ENCODE peak calls at places on chromosomes 4 and X, in ten cellular contexts. One of them, this sample, is unnamed.

GRCh38 chr4:182647901-182648300 is 269.3 kb downstream of the DCTD start:
- DNase-seq in B cell: no peak
- DNase-seq in AG04449: no peak
- DNase-seq in fibroblast of the aortic adventitia: no peak
- DNase-seq in IMR-90: no peak
- DNase-seq in neural crest cell: no peak
- DNase-seq in progenitor cell of endocrine pancreas: no peak
- DNase-seq in AG09319: no peak
- DNase-seq in CD8-positive, alpha-beta T cell: no peak
- DNase-seq in Calu3: no peak
- DNase-seq in this sample: no peak

GRCh38 chr4:124907881-124908280 is 195.3 kb upstream of the ANKRD50 start:
- DNase-seq in B cell: no peak
- DNase-seq in AG04449: peak
- DNase-seq in fibroblast of the aortic adventitia: peak
- DNase-seq in IMR-90: peak
- DNase-seq in neural crest cell: no peak
- DNase-seq in progenitor cell of endocrine pancreas: no peak
- DNase-seq in AG09319: no peak
- DNase-seq in CD8-positive, alpha-beta T cell: no peak
- DNase-seq in Calu3: no peak
- DNase-seq in this sample: no peak

GRCh38 chrX:107775000-107775733 is 420 bp downstream of the TSC22D3 start:
- DNase-seq in B cell: no peak
- DNase-seq in AG04449: no peak
- DNase-seq in fibroblast of the aortic adventitia: peak
- DNase-seq in IMR-90: no peak
- DNase-seq in neural crest cell: no peak
- DNase-seq in progenitor cell of endocrine pancreas: no peak
- DNase-seq in AG09319: no peak
- DNase-seq in CD8-positive, alpha-beta T cell: no peak
- DNase-seq in Calu3: no peak
- DNase-seq in this sample: no peak

GRCh38 chr4:106746451-106746850 is 289.7 kb downstream of the DKK2 start:
- DNase-seq in B cell: no peak
- DNase-seq in AG04449: peak
- DNase-seq in fibroblast of the aortic adventitia: no peak
- DNase-seq in IMR-90: no peak
- DNase-seq in neural crest cell: no peak
- DNase-seq in progenitor cell of endocrine pancreas: no peak
- DNase-seq in AG09319: no peak
- DNase-seq in CD8-positive, alpha-beta T cell: no peak
- DNase-seq in Calu3: no peak
- DNase-seq in this sample: no peak

GRCh38 chr4:73417342-73417741 is 13.3 kb downstream of the ALB start:
- DNase-seq in B cell: no peak
- DNase-seq in AG04449: no peak
- DNase-seq in fibroblast of the aortic adventitia: no peak
- DNase-seq in IMR-90: no peak
- DNase-seq in neural crest cell: no peak
- DNase-seq in progenitor cell of endocrine pancreas: no peak
- DNase-seq in AG09319: no peak
- DNase-seq in CD8-positive, alpha-beta T cell: no peak
- DNase-seq in Calu3: no peak
- DNase-seq in this sample: no peak

GRCh38 chr4:140149851-140150635 is 3.9 kb downstream of the MAML3 start:
- DNase-seq in B cell: peak
- DNase-seq in AG04449: no peak
- DNase-seq in fibroblast of the aortic adventitia: peak
- DNase-seq in IMR-90: peak
- DNase-seq in neural crest cell: peak
- DNase-seq in progenitor cell of endocrine pancreas: peak
- DNase-seq in AG09319: no peak
- DNase-seq in CD8-positive, alpha-beta T cell: peak
- DNase-seq in Calu3: peak
- DNase-seq in this sample: no peak

GRCh38 chrX:151397741-151398070 is 700 bp downstream of the VMA21 start:
- DNase-seq in B cell: peak
- DNase-seq in AG04449: no peak
- DNase-seq in fibroblast of the aortic adventitia: no peak
- DNase-seq in IMR-90: no peak
- DNase-seq in neural crest cell: no peak
- DNase-seq in progenitor cell of endocrine pancreas: no peak
- DNase-seq in AG09319: no peak
- DNase-seq in CD8-positive, alpha-beta T cell: no peak
- DNase-seq in Calu3: no peak
- DNase-seq in this sample: no peak

GRCh38 chr4:183563874-183564273 is 59.0 kb downstream of the ING2 start:
- DNase-seq in B cell: no peak
- DNase-seq in AG04449: no peak
- DNase-seq in fibroblast of the aortic adventitia: peak
- DNase-seq in IMR-90: peak
- DNase-seq in neural crest cell: no peak
- DNase-seq in progenitor cell of endocrine pancreas: no peak
- DNase-seq in AG09319: no peak
- DNase-seq in CD8-positive, alpha-beta T cell: no peak
- DNase-seq in Calu3: peak
- DNase-seq in this sample: no peak

GRCh38 chr4:124423160-124423559 is 289.4 kb downstream of the ANKRD50 start:
- DNase-seq in B cell: no peak
- DNase-seq in AG04449: no peak
- DNase-seq in fibroblast of the aortic adventitia: peak
- DNase-seq in IMR-90: peak
- DNase-seq in neural crest cell: no peak
- DNase-seq in progenitor cell of endocrine pancreas: no peak
- DNase-seq in AG09319: no peak
- DNase-seq in CD8-positive, alpha-beta T cell: no peak
- DNase-seq in Calu3: no peak
- DNase-seq in this sample: no peak

GRCh38 chrX:136735604-136736003 is 45.1 kb downstream of the ARHGEF6 start:
- DNase-seq in B cell: no peak
- DNase-seq in AG04449: no peak
- DNase-seq in fibroblast of the aortic adventitia: no peak
- DNase-seq in IMR-90: no peak
- DNase-seq in neural crest cell: no peak
- DNase-seq in progenitor cell of endocrine pancreas: no peak
- DNase-seq in AG09319: no peak
- DNase-seq in CD8-positive, alpha-beta T cell: no peak
- DNase-seq in Calu3: no peak
- DNase-seq in this sample: no peak

GRCh38 chr4:48033825-48034413 is 17.3 kb downstream of the NIPAL1 start:
- DNase-seq in B cell: peak
- DNase-seq in AG04449: no peak
- DNase-seq in fibroblast of the aortic adventitia: peak
- DNase-seq in IMR-90: peak
- DNase-seq in neural crest cell: peak
- DNase-seq in progenitor cell of endocrine pancreas: no peak
- DNase-seq in AG09319: no peak
- DNase-seq in CD8-positive, alpha-beta T cell: peak
- DNase-seq in Calu3: peak
- DNase-seq in this sample: no peak
- TF ChIP-seq CTCF in B cell: peak
- TF ChIP-seq CTCF in AG04449: peak
- TF ChIP-seq CTCF in fibroblast of the aortic adventitia: peak
- TF ChIP-seq CTCF in IMR-90: peak
- TF ChIP-seq CTCF in neural crest cell: peak
- TF ChIP-seq CTCF in progenitor cell of endocrine pancreas: peak
- TF ChIP-seq CTCF in AG09319: peak
- TF ChIP-seq CTCF in CD8-positive, alpha-beta T cell: peak
- TF ChIP-seq CTCF in Calu3: peak
- TF ChIP-seq CTCF in this sample: peak

DNA sequence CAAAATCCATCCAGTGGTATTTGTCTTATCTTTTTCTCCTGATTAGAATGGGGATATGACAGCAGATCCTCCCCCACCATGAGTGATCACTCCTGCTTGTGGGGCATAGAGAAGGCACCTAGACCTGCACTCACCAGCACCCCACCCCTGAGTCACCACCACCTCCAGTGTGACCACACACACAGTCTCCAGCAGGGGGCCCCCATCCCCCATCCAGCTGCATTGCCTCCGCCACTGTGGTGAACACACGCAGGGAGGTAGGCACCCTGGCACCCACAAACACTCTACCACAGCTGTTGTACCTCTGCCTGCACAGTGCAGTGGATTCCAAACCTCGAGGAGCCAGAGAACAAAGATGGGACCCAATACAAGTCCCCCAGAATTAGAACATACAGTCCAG is 9.0 kb upstream of the MAGEA8 start:
- DNase-seq in B cell: no peak
- DNase-seq in AG04449: no peak
- DNase-seq in fibroblast of the aortic adventitia: no peak
- DNase-seq in IMR-90: no peak
- DNase-seq in neural crest cell: no peak
- DNase-seq in progenitor cell of endocrine pancreas: no peak
- DNase-seq in AG09319: no peak
- DNase-seq in CD8-positive, alpha-beta T cell: peak
- DNase-seq in Calu3: peak
- DNase-seq in this sample: peak
- TF ChIP-seq CTCF in B cell: peak
- TF ChIP-seq CTCF in AG04449: peak
- TF ChIP-seq CTCF in fibroblast of the aortic adventitia: no peak
- TF ChIP-seq CTCF in IMR-90: peak
- TF ChIP-seq CTCF in neural crest cell: peak
- TF ChIP-seq CTCF in progenitor cell of endocrine pancreas: peak
- TF ChIP-seq CTCF in AG09319: no peak
- TF ChIP-seq CTCF in CD8-positive, alpha-beta T cell: no peak
- TF ChIP-seq CTCF in Calu3: peak
- TF ChIP-seq CTCF in this sample: peak

GRCh38 chr4:1962980-1963379 is 45.8 kb downstream of the NELFA start:
- DNase-seq in B cell: no peak
- DNase-seq in AG04449: no peak
- DNase-seq in fibroblast of the aortic adventitia: no peak
- DNase-seq in IMR-90: no peak
- DNase-seq in neural crest cell: no peak
- DNase-seq in progenitor cell of endocrine pancreas: no peak
- DNase-seq in AG09319: no peak
- DNase-seq in CD8-positive, alpha-beta T cell: no peak
- DNase-seq in Calu3: no peak
- DNase-seq in this sample: no peak

GRCh38 chr4:1964971-1965370 is 43.8 kb downstream of the NELFA start:
- DNase-seq in B cell: no peak
- DNase-seq in AG04449: no peak
- DNase-seq in fibroblast of the aortic adventitia: no peak
- DNase-seq in IMR-90: no peak
- DNase-seq in neural crest cell: no peak
- DNase-seq in progenitor cell of endocrine pancreas: no peak
- DNase-seq in AG09319: no peak
- DNase-seq in CD8-positive, alpha-beta T cell: no peak
- DNase-seq in Calu3: no peak
- DNase-seq in this sample: no peak

GRCh38 chr4:1967512-1968149 is 41.1 kb downstream of the NELFA start:
- DNase-seq in B cell: no peak
- DNase-seq in AG04449: no peak
- DNase-seq in fibroblast of the aortic adventitia: peak
- DNase-seq in IMR-90: peak
- DNase-seq in neural crest cell: no peak
- DNase-seq in progenitor cell of endocrine pancreas: no peak
- DNase-seq in AG09319: no peak
- DNase-seq in CD8-positive, alpha-beta T cell: no peak
- DNase-seq in Calu3: no peak
- DNase-seq in this sample: no peak

GRCh38 chr4:1961563-1961962 is 47.2 kb downstream of the NELFA start:
- DNase-seq in B cell: no peak
- DNase-seq in AG04449: no peak
- DNase-seq in fibroblast of the aortic adventitia: no peak
- DNase-seq in IMR-90: no peak
- DNase-seq in neural crest cell: no peak
- DNase-seq in progenitor cell of endocrine pancreas: no peak
- DNase-seq in AG09319: no peak
- DNase-seq in CD8-positive, alpha-beta T cell: no peak
- DNase-seq in Calu3: no peak
- DNase-seq in this sample: no peak

DNA sequence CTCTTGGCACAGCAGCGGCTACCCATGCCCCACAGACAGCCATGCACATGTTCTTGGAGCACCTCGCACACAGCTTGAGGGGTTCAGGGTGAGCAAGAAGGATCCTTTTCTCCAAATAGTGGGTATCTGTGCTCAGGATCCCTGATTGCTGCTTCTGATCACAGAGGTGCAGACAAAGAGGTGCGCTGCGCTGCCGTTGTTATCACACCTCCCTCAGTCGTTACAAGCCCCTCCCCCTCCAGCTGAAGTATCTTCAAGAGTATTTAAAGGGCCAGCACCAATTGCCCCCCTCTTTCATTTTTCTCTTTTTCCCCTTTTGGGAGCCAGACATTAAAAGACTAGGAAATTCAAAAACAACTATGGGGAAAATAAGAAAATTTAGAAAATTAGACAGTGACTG is 44.3 kb downstream of the NELFA start:
- DNase-seq in B cell: no peak
- DNase-seq in AG04449: no peak
- DNase-seq in fibroblast of the aortic adventitia: no peak
- DNase-seq in IMR-90: no peak
- DNase-seq in neural crest cell: no peak
- DNase-seq in progenitor cell of endocrine pancreas: no peak
- DNase-seq in AG09319: no peak
- DNase-seq in CD8-positive, alpha-beta T cell: no peak
- DNase-seq in Calu3: no peak
- DNase-seq in this sample: no peak
- TF ChIP-seq CTCF in B cell: no peak
- TF ChIP-seq CTCF in AG04449: no peak
- TF ChIP-seq CTCF in fibroblast of the aortic adventitia: no peak
- TF ChIP-seq CTCF in IMR-90: no peak
- TF ChIP-seq CTCF in neural crest cell: no peak
- TF ChIP-seq CTCF in progenitor cell of endocrine pancreas: no peak
- TF ChIP-seq CTCF in AG09319: no peak
- TF ChIP-seq CTCF in CD8-positive, alpha-beta T cell: no peak
- TF ChIP-seq CTCF in Calu3: no peak
- TF ChIP-seq CTCF in this sample: no peak

GRCh38 chrX:74230094-74230493 is 73.9 kb upstream of the ZCCHC13 start:
- DNase-seq in B cell: no peak
- DNase-seq in AG04449: no peak
- DNase-seq in fibroblast of the aortic adventitia: no peak
- DNase-seq in IMR-90: no peak
- DNase-seq in neural crest cell: no peak
- DNase-seq in progenitor cell of endocrine pancreas: no peak
- DNase-seq in AG09319: no peak
- DNase-seq in CD8-positive, alpha-beta T cell: no peak
- DNase-seq in Calu3: no peak
- DNase-seq in this sample: no peak

GRCh38 chrX:74231625-74232024 is 72.4 kb upstream of the ZCCHC13 start:
- DNase-seq in B cell: no peak
- DNase-seq in AG04449: no peak
- DNase-seq in fibroblast of the aortic adventitia: no peak
- DNase-seq in IMR-90: no peak
- DNase-seq in neural crest cell: no peak
- DNase-seq in progenitor cell of endocrine pancreas: no peak
- DNase-seq in AG09319: no peak
- DNase-seq in CD8-positive, alpha-beta T cell: no peak
- DNase-seq in Calu3: no peak
- DNase-seq in this sample: no peak

GRCh38 chrX:74238771-74239170 is 65.2 kb upstream of the ZCCHC13 start:
- DNase-seq in B cell: no peak
- DNase-seq in AG04449: no peak
- DNase-seq in fibroblast of the aortic adventitia: no peak
- DNase-seq in IMR-90: no peak
- DNase-seq in neural crest cell: no peak
- DNase-seq in progenitor cell of endocrine pancreas: no peak
- DNase-seq in AG09319: no peak
- DNase-seq in CD8-positive, alpha-beta T cell: no peak
- DNase-seq in Calu3: no peak
- DNase-seq in this sample: no peak

GRCh38 chrX:74232859-74233258 is 71.1 kb upstream of the ZCCHC13 start:
- DNase-seq in B cell: no peak
- DNase-seq in AG04449: no peak
- DNase-seq in fibroblast of the aortic adventitia: peak
- DNase-seq in IMR-90: peak
- DNase-seq in neural crest cell: no peak
- DNase-seq in progenitor cell of endocrine pancreas: no peak
- DNase-seq in AG09319: no peak
- DNase-seq in CD8-positive, alpha-beta T cell: no peak
- DNase-seq in Calu3: peak
- DNase-seq in this sample: no peak

GRCh38 chrX:74234829-74235228 is 69.2 kb upstream of the ZCCHC13 start:
- DNase-seq in B cell: no peak
- DNase-seq in AG04449: no peak
- DNase-seq in fibroblast of the aortic adventitia: no peak
- DNase-seq in IMR-90: no peak
- DNase-seq in neural crest cell: no peak
- DNase-seq in progenitor cell of endocrine pancreas: no peak
- DNase-seq in AG09319: no peak
- DNase-seq in CD8-positive, alpha-beta T cell: no peak
- DNase-seq in Calu3: no peak
- DNase-seq in this sample: no peak
- TF ChIP-seq CTCF in B cell: no peak
- TF ChIP-seq CTCF in AG04449: no peak
- TF ChIP-seq CTCF in fibroblast of the aortic adventitia: no peak
- TF ChIP-seq CTCF in IMR-90: no peak
- TF ChIP-seq CTCF in neural crest cell: peak
- TF ChIP-seq CTCF in progenitor cell of endocrine pancreas: peak
- TF ChIP-seq CTCF in AG09319: no peak
- TF ChIP-seq CTCF in CD8-positive, alpha-beta T cell: no peak
- TF ChIP-seq CTCF in Calu3: no peak
- TF ChIP-seq CTCF in this sample: no peak